ENCODE peak calls at places on chromosomes 1 and 21, in six cellular contexts. G is dorsolateral prefrontal cortex, Y is brain microvascular endothelial cell, R is WTC11, S is GM10248, D is GM20000. J is an unnamed sample.

GRCh38 chr1:239951518-239952130 is 140.1 kb upstream of the FMN2 start:
- DNase-seq in R (peak), G (peak), S (peak), Y (peak), D (peak), J (peak)

GRCh38 chr1:229258851-229259110 is 12.1 kb upstream of the RAB4A start:
- DNase-seq in G (no peak), S (no peak), Y (no peak), R (no peak), D (no peak), J (no peak)

GRCh38 chr1:103459385-103459784 is 66.1 kb upstream of the RNPC3 start:
- DNase-seq in G (no peak), Y (no peak), D (no peak), S (no peak), R (no peak), J (no peak)

GRCh38 chr1:113307771-113308451 is 82.4 kb upstream of the MAGI3 start:
- DNase-seq in D (no peak), G (no peak), S (no peak), R (no peak), Y (no peak), J (no peak)

GRCh38 chr1:25184011-25184762 is 48.1 kb downstream of the SYF2 start:
- DNase-seq in G (no peak), Y (no peak), S (no peak), D (no peak), R (no peak), J (no peak)

GRCh38 chr1:222539951-222540597 is 7.8 kb downstream of the HHIPL2 start:
- DNase-seq in R (no peak), G (no peak), Y (no peak), S (no peak), D (no peak), J (no peak)

GRCh38 chr1:35851175-35851869 is 31.7 kb upstream of the AGO1 start:
- DNase-seq in S (no peak), Y (no peak), R (no peak), D (no peak), G (no peak), J (no peak)

GRCh38 chr1:14571810-14572767 is 26.4 kb upstream of the KAZN start:
- DNase-seq in R (peak), S (peak), G (no peak), Y (no peak), D (peak), J (peak)

GRCh38 chr1:14067686-14068085 is 367.7 kb downstream of the PRDM2 start:
- DNase-seq in Y (no peak), D (no peak), G (peak), S (no peak), R (no peak), J (no peak)

GRCh38 chr1:46960250-46960649 is 19.0 kb upstream of the CYP4A11 start:
- DNase-seq in D (no peak), R (no peak), Y (no peak), S (no peak), G (no peak), J (no peak)

GRCh38 chr1:73626326-73626725 is 571.6 kb downstream of the LRRIQ3 start:
- DNase-seq in R (no peak), G (no peak), Y (no peak), D (no peak), S (no peak), J (no peak)

GRCh38 chr1:73623946-73624345 is 574.0 kb downstream of the LRRIQ3 start:
- DNase-seq in S (no peak), D (no peak), R (no peak), Y (no peak), G (no peak), J (no peak)

DNA sequence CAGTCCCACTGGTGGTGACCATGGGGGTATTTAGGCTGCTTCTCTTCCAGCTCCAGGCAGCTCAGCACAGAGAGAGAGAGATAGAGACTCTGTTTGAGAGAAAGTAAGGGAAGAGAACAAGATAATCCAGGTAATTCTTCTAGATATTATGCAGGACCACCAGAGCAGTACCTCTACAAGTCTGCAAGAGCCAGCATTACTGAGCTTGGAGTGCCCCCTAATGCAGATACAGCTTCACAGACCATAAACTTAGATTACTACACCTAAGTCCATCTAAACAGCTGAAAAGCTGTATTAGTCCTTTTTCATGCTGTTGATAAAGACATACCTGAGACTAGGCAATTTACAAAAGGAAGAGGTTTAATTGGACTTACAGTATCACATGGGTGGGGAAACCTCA is 570.3 kb downstream of the LRRIQ3 start:
- DNase-seq in Y (no peak), G (no peak), S (no peak), D (no peak), R (peak), J (no peak)
- TF ChIP-seq CTCF in Y (no peak), G (no peak), S (no peak), D (no peak), R (no peak), J (no peak)

GRCh38 chr21:42680429-42680828 is 27.0 kb downstream of the PDE9A start:
- DNase-seq in S (no peak), R (no peak), G (no peak), Y (no peak), D (no peak), J (no peak)

GRCh38 chr21:42678618-42679295 is 25.3 kb downstream of the PDE9A start:
- DNase-seq in Y (no peak), D (no peak), G (no peak), S (no peak), R (no peak), J (no peak)

GRCh38 chr21:42678118-42678430 is 24.7 kb downstream of the PDE9A start:
- DNase-seq in S (no peak), Y (no peak), G (no peak), D (no peak), R (no peak), J (no peak)

GRCh38 chr21:42679982-42680330 is 26.5 kb downstream of the PDE9A start:
- DNase-seq in D (no peak), R (no peak), Y (no peak), G (no peak), S (no peak), J (no peak)

GRCh38 chr21:42679319-42679981 is 26.0 kb downstream of the PDE9A start:
- DNase-seq in Y (no peak), G (no peak), R (peak), S (no peak), D (no peak), J (no peak)
- TF ChIP-seq CTCF in Y (no peak), G (no peak), R (no peak), S (no peak), D (no peak), J (no peak)

GRCh38 chr21:45499201-45499750 is 43.0 kb downstream of the SLC19A1 start:
- DNase-seq in Y (no peak), S (no peak), G (no peak), R (no peak), D (no peak), J (no peak)

GRCh38 chr21:45499970-45500575 is 42.2 kb downstream of the SLC19A1 start:
- DNase-seq in G (no peak), S (no peak), R (no peak), Y (no peak), D (no peak), J (no peak)

GRCh38 chr21:45504021-45504515 is 38.2 kb downstream of the SLC19A1 start:
- DNase-seq in G (no peak), D (no peak), S (no peak), Y (no peak), R (no peak), J (no peak)

GRCh38 chr21:45502600-45502999 is 39.6 kb downstream of the SLC19A1 start:
- DNase-seq in G (no peak), R (no peak), D (no peak), S (peak), Y (no peak), J (no peak)

DNA sequence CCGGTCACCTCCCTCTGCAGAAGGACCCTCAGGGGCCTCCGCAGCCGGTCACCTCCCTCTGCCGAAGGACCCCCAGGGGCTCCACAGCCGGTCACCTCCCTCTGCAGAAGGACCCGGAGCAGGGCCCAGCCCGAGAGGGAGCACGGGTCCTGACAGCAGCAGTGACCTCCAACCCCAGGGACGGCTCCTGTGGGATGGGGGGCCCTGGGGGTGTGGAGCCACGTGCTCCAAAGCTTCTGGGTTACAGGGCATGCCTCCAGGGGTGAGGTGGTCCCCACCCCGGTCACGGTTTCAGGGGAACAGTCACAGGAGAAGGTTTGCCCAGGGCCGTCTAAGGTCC is 40.3 kb downstream of the SLC19A1 start:
- DNase-seq in S (no peak), R (no peak), G (no peak), Y (no peak), D (no peak), J (no peak)
- TF ChIP-seq CTCF in S (no peak), R (no peak), G (no peak), Y (no peak), D (no peak), J (no peak)

DNA sequence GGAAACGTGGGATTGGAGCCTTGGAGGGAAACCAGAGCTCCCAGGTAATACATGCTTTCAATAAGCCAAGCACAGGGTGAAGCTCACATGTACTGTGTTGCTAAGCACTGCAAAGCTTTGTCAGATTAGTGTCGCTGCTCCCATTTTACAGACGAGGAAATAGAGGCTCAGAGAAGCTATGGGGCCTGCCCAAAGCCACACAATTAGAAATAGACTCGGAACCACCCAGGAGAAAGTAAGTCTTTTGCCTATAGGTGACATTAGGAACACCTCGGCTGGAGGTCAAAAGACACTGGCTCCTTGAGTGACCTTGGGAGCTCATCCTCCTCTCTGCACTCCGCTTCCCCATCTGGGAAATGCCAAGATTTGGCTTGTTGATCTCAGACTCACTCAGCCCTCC is 175.6 kb upstream of the ZC3H12A start:
- DNase-seq in R (no peak), G (no peak), Y (no peak), S (no peak), D (no peak), J (no peak)
- TF ChIP-seq CTCF in R (no peak), G (no peak), Y (no peak), S (no peak), D (no peak), J (no peak)

GRCh38 chr1:154739654-154740053 is 130.4 kb downstream of the KCNN3 start:
- DNase-seq in G (no peak), D (no peak), Y (no peak), S (no peak), R (no peak), J (no peak)

GRCh38 chr1:154742586-154742985 is 127.5 kb downstream of the KCNN3 start:
- DNase-seq in S (no peak), D (no peak), G (no peak), R (no peak), Y (no peak), J (no peak)

GRCh38 chr1:154741327-154741726 is 128.8 kb downstream of the KCNN3 start:
- DNase-seq in Y (peak), G (no peak), R (no peak), S (no peak), D (no peak), J (no peak)

GRCh38 chr1:154743536-154744036 is 126.5 kb downstream of the KCNN3 start:
- DNase-seq in Y (no peak), D (no peak), R (no peak), G (no peak), S (no peak), J (no peak)

DNA sequence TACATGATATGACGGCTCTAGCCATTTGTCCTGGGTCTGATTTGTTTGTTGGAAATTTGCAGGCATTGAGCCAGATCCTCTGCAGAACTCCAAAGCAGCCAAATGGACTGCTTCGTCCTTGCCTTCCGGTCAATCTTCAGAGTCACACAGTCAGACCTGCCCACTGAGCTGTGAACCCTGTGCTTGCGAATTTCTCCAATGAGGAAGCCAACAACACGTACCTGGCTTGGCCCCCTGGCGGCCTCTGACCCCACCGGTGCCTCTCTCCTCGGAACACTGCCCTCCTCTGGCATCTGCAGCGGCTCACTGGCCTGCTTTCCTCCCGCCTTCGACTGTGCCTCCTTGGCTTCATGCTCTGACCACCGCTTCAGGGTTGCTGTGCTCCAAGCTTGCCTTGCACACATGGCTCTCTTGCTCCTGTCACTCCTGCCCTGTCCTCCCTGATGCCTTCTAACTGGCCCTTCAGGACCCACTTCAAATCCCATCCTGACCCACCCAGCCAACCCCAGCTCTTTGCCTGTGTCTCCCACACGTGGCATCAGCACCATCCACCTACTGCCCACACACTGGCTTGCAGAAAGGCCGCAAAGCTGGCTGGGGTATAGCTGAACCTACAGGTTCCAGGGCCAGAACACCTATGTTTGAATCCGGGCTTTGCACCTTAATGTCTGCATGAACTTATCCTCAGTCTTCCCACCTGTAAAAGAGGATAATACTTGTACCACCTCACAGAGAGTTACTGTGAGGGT is 128.2 kb downstream of the KCNN3 start:
- DNase-seq in R (peak), D (no peak), G (no peak), S (no peak), Y (no peak), J (no peak)
- TF ChIP-seq CTCF in R (peak), D (no peak), G (no peak), S (no peak), Y (peak), J (no peak)

DNA sequence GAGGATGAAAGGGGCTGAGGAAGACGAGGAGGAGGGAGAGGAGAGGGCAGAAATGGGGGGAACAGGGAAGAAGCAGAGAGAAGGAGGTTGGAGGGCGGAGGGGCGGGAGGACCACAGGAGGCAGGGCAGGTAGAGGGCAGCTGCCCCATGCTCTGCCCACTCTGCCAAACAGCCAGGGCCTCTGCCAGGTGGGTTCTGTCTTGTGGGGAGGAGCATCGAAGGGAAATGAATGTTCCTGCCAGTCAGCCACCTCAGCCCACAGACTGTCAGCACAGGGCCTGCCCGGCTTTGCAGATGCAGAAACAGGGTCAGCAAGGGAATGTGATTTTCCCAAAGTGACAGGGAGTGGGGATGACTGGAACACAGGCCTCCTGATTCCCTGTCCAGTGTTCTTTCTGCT is 82.6 kb downstream of the GRIK3 start:
- DNase-seq in G (no peak), Y (no peak), R (no peak), S (no peak), D (no peak), J (no peak)
- TF ChIP-seq CTCF in G (no peak), Y (no peak), R (no peak), S (no peak), D (no peak), J (no peak)

GRCh38 chr1:180167021-180167701 is 12.5 kb downstream of the QSOX1 start:
- DNase-seq in S (no peak), R (no peak), D (no peak), Y (no peak), G (no peak), J (no peak)

GRCh38 chr1:180166436-180166800 is 11.7 kb downstream of the QSOX1 start:
- DNase-seq in G (no peak), R (no peak), Y (no peak), S (no peak), D (no peak), J (no peak)

GRCh38 chr1:180168786-180169640 is 14.3 kb downstream of the QSOX1 start:
- DNase-seq in G (no peak), Y (no peak), S (peak), R (peak), D (peak), J (peak)

GRCh38 chr1:180169641-180170155 is 15.0 kb downstream of the QSOX1 start:
- DNase-seq in R (no peak), S (no peak), D (no peak), G (no peak), Y (no peak), J (no peak)

DNA sequence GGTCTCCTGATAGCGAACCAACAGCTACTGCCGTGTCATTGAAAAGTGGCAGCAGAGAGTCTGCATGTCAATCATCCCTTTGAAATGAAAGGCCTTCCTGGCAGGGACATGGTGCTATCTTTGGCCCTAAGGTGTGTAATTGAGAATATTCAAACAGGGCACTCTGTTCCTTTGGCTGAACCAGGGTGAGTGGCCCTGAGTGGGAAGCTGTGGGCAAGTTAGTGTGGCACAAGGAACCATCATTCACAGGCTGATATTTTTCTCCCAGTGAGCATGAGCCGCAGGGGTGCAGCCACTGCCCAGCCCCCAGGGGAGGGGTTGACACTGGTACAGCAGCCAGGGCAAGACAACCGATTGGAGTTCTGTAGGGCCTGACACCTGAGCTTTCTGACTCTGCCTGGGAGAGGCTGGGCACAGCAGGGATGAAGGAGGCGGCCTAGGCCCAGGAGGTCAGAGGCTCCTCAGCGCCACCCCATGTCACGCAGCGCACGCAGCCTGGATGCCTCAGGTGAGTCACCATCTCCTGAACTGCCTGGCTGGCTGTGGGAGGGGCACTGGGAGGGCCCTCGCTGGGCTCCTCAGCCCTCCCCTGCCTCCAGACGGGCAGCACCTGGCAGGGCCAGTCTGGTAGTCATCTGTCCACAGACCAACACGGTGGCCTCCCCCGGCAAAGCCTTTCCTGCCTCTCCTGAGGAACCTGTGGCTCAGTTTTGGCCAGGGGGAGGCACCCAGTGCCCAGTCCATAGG is 13.2 kb downstream of the QSOX1 start:
- DNase-seq in G (no peak), R (peak), D (no peak), Y (no peak), S (no peak), J (peak)
- TF ChIP-seq CTCF in G (no peak), R (no peak), D (no peak), Y (no peak), S (no peak), J (no peak)

GRCh38 chr1:156284112-156284511 is at the start of gene TMEM79:
- DNase-seq in Y (no peak), G (no peak), R (no peak), D (no peak), S (no peak), J (no peak)

GRCh38 chr1:156282479-156283222 is at the start of gene SMG5:
- DNase-seq in Y (peak), G (peak), D (peak), R (peak), S (peak), J (peak)

GRCh38 chr1:156279837-156280236 is 2.8 kb downstream of the SMG5 start:
- DNase-seq in R (no peak), D (no peak), G (no peak), S (no peak), Y (no peak), J (no peak)

GRCh38 chr1:156282143-156282478 is 514 bp downstream of the SMG5 start:
- DNase-seq in D (no peak), G (no peak), S (no peak), Y (no peak), R (no peak), J (no peak)

DNA sequence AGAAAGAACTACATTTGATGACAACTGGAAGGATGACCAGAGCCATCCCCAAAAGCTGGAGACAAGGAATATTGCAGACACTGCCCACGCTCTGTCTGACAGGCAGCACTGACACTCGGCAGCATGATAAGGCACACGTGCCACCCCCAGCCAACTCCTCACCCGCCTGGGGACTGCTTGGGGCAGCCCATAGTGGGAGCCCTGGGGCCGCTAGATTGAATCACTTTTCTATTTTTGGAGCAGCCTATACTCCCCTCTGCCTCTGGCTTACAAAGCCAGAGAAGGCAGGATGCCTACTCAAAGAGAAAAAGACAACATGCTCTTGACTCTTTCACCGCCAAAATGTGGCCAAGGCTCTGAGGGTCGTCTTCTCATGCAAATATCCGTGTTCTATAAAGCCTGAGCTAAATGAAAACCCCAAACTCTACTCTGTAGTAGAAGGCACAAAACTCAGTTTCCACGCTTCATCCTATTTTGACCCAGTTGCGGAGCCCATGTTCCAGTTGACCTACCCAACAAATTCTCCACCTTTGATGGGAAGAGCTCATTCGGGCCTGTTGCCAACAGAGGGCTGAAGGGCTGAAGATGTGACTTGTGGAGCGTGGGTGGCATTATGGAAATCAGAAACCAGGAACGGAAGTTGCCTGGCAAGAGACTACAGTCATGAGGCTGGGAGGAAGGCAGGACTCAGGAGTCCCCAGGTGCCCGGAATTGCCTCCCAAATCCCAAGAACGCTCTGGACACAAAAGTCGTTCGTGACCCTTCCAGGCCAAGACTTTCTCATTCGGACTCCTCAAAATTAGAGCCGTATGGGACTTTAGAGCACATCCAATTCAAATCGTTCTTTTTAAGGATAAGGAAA is 1.1 kb downstream of the SMG5 start:
- DNase-seq in D (peak), S (peak), Y (peak), G (no peak), R (no peak), J (peak)
- TF ChIP-seq CTCF in D (peak), S (no peak), Y (peak), G (no peak), R (no peak), J (no peak)

J was measured in activated CD8-positive, alpha-beta T cell treated with anti-CD3 and anti-CD28 coated beads for 36 hours.